ENCODE peak calls at places on chromosome 7, in nine cellular contexts. P, Q, Z, A, L, F, R, B and E are unnamed samples. For H3K4me1, the result is how much of the 10 kb centered on the place peaks cover.

GRCh38 chr7:5452470-5452899 is 28.9 kb upstream of the TNRC18 start:
- DNase-seq in R (no peak), F (no peak), Q (no peak), L (no peak), A (no peak), P (no peak), B (no peak), Z (peak), E (no peak)

GRCh38 chr7:131235489-131236317 is 92.0 kb upstream of the MKLN1 start:
- DNase-seq in R (no peak), F (peak), Q (peak), L (no peak), Z (peak), P (no peak), A (peak), B (peak), E (peak)

GRCh38 chr7:35992436-35992835 is 160.6 kb upstream of the EEPD1 start:
- DNase-seq in P (no peak), A (peak), R (no peak), Z (no peak), B (no peak), L (no peak), F (no peak), Q (no peak), E (peak)

GRCh38 chr7:99949645-99950228 is 20.3 kb upstream of the GJC3 start:
- DNase-seq in Q (no peak), P (no peak), L (no peak), A (no peak), F (no peak), Z (no peak), B (peak), R (no peak), E (no peak)

GRCh38 chr7:80563561-80564327 is 51.9 kb upstream of the GNAT3 start:
- DNase-seq in F (no peak), Z (no peak), P (no peak), L (no peak), R (no peak), A (peak), B (no peak), Q (no peak), E (peak)

GRCh38 chr7:28990200-28990960 is 32.2 kb upstream of the TRIL start:
- DNase-seq in P (peak), F (no peak), Z (no peak), R (peak), A (no peak), L (no peak), B (no peak), Q (no peak), E (peak)

GRCh38 chr7:80829527-80829926 is 89.3 kb downstream of the SEMA3C start:
- DNase-seq in L (no peak), R (no peak), Q (no peak), P (no peak), B (no peak), A (no peak), Z (no peak), F (no peak), E (no peak)

GRCh38 chr7:110600983-110601382 is 489.9 kb upstream of the LRRN3 start:
- DNase-seq in L (no peak), F (no peak), R (no peak), Q (no peak), B (no peak), P (no peak), Z (no peak), A (no peak), E (no peak)

GRCh38 chr7:38070718-38071117 is 107.3 kb upstream of the STARD3NL start:
- DNase-seq in Q (peak), R (no peak), Z (no peak), P (no peak), F (no peak), A (peak), L (no peak), B (no peak), E (no peak)

GRCh38 chr7:22635349-22635748 is 91.7 kb upstream of the IL6 start:
- DNase-seq in L (no peak), Q (no peak), P (no peak), B (peak), R (no peak), F (no peak), Z (no peak), A (no peak), E (no peak)

GRCh38 chr7:96636979-96637378 is 72.7 kb downstream of the SEM1 start:
- DNase-seq in Z (no peak), P (no peak), F (no peak), Q (no peak), B (no peak), R (no peak), A (no peak), L (no peak), E (no peak)

GRCh38 chr7:148609045-148609725 is 18.6 kb downstream of the C7orf33 start:
- DNase-seq in B (no peak), A (peak), P (no peak), R (no peak), Z (no peak), L (no peak), Q (no peak), F (no peak), E (no peak)

GRCh38 chr7:147014596-147014995 is 898.0 kb downstream of the CNTNAP2 start:
- DNase-seq in Z (no peak), F (no peak), Q (no peak), A (no peak), P (no peak), R (no peak), B (no peak), L (no peak), E (no peak)

GRCh38 chr7:44867073-44867990 is 18.0 kb downstream of the PURB start:
- DNase-seq in Z (no peak), Q (peak), B (peak), F (peak), A (peak), L (no peak), P (no peak), R (no peak), E (peak)

GRCh38 chr7:105399043-105399725 is 10.5 kb upstream of the SRPK2 start:
- DNase-seq in F (peak), L (no peak), Q (no peak), R (no peak), Z (no peak), B (peak), P (no peak), A (no peak), E (no peak)

GRCh38 chr7:37385787-37386186 is 62.9 kb downstream of the ELMO1 start:
- DNase-seq in R (no peak), L (peak), P (no peak), Q (no peak), Z (no peak), B (no peak), A (no peak), F (no peak), E (no peak)

GRCh38 chr7:140176271-140176701 is 497 bp downstream of the KDM7A start:
- DNase-seq in Z (peak), F (peak), L (peak), P (no peak), Q (no peak), B (no peak), R (peak), A (no peak), E (no peak)

GRCh38 chr7:3095046-3095445 is 51.4 kb upstream of the CARD11 start:
- DNase-seq in Z (no peak), A (peak), F (no peak), L (peak), B (no peak), Q (no peak), R (no peak), P (no peak), E (no peak)

GRCh38 chr7:134799387-134799786 is 20.0 kb downstream of the CALD1 start:
- DNase-seq in F (no peak), A (no peak), Q (no peak), B (peak), L (no peak), Z (no peak), R (no peak), P (no peak), E (no peak)

GRCh38 chr7:98185101-98185500 is 26.1 kb upstream of the BHLHA15 start:
- DNase-seq in R (no peak), Q (no peak), F (no peak), Z (no peak), L (no peak), B (no peak), A (no peak), P (no peak), E (no peak)

GRCh38 chr7:35817930-35818329 is 17.1 kb downstream of the SEPTIN7 start:
- DNase-seq in L (no peak), Z (no peak), B (no peak), R (no peak), F (no peak), Q (no peak), P (no peak), A (no peak), E (no peak)

GRCh38 chr7:23105086-23105643 is 420 bp upstream of the KLHL7 start:
- DNase-seq in A (no peak), Z (no peak), B (no peak), F (no peak), P (no peak), Q (no peak), R (no peak), L (no peak), E (no peak)

GRCh38 chr7:155839461-155839860 is 27.2 kb upstream of the SHH start:
- DNase-seq in Q (no peak), F (peak), A (no peak), Z (no peak), R (no peak), P (no peak), L (no peak), B (no peak), E (no peak)

GRCh38 chr7:128447944-128448556 is 7.6 kb upstream of the HILPDA start:
- DNase-seq in A (no peak), F (no peak), B (no peak), P (no peak), Z (no peak), L (no peak), R (no peak), Q (no peak), E (no peak)

GRCh38 chr7:144670251-144670650 is 165.6 kb downstream of the TPK1 start:
- DNase-seq in Z (no peak), F (no peak), A (peak), R (no peak), L (no peak), B (peak), Q (no peak), P (no peak), E (peak)
- TF ChIP-seq CTCF in Z (no peak), F (peak), A (peak), R (no peak), L (no peak), B (no peak), Q (peak), P (peak), E (peak)

GRCh38 chr7:271266-272107 is 18.5 kb upstream of the FOXL3 start:
- DNase-seq in Q (no peak), B (no peak), R (no peak), Z (no peak), P (no peak), A (no peak), L (peak), F (peak), E (no peak)

GRCh38 chr7:273327-273726 is 16.6 kb upstream of the FOXL3 start:
- DNase-seq in Q (no peak), R (peak), B (no peak), P (no peak), F (peak), A (no peak), L (no peak), Z (no peak), E (no peak)

GRCh38 chr7:270351-270983 is 19.5 kb upstream of the FOXL3 start:
- DNase-seq in B (no peak), A (no peak), F (peak), P (no peak), Q (no peak), R (no peak), Z (no peak), L (peak), E (no peak)

GRCh38 chr7:272631-273030 is 17.3 kb upstream of the FOXL3 start:
- DNase-seq in Z (no peak), B (no peak), F (peak), Q (no peak), R (peak), P (peak), L (no peak), A (no peak), E (no peak)

GRCh38 chr7:272108-272615 is 17.8 kb upstream of the FOXL3 start:
- DNase-seq in L (no peak), F (peak), B (no peak), P (peak), R (peak), Z (no peak), Q (no peak), A (no peak), E (no peak)
- H3K27ac ChIP-seq in L (no peak), F (no peak), B (no peak), P (no peak), R (no peak), Z (no peak), Q (no peak), A (no peak), E (no peak)

DNA sequence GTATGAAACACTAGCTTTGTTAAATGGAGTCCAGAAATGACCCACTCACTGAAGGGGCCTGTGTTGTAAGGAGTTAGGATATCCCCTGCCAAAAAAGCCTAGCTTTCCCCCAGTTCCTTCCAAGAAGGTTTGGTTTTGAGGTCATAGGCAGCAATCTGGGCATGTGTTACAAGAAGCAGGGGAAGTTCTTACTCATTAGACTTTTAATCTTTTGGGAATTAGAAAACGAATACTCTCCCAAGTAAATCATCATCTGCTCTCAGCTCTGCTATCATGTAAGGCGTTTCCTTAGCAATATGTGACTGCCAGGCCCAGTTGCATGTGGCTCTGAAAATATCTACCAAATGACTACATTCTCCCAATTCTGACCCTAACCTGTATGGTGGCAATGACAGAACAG is 3.7 kb downstream of the NOD1 start:
- DNase-seq in B (peak), L (no peak), R (no peak), Q (no peak), F (no peak), A (no peak), Z (no peak), P (no peak), E (no peak)
- H3K4me1 ChIP-seq in B (half or more), L (half or more), R (under half), Q (half or more), F (half or more), A (under half), Z (half or more), P (half or more), E (under half)

DNA sequence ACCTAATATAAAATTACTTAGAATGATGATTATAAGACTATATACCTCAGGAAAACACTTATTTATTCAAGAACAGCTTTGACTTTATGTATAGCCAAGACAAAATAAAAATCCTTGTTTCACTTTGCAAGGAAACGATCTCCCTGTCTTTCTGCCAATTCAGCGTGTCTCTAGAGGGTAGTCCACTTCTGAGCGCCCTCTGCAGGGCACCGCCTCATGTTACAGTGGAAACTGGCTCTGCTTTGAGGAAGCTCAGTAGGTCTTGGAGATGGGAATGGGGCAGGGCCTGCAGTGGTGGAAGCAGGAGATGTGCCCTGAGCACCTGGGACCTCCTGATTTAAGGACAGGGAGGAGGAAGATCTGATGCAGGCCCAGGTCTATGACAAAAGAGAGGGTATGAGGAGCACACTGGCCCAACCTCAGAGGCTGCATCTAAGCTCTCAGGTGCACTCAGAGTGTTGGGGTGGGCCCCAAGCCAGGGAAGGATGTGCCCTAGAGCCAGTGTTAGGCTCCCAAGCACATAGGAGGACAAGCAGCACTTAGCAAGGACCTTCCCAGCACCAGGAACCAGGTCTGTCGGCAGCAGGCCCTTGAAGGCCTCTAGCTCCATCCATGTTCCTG is 481.0 kb downstream of the TNS3 start:
- DNase-seq in Q (peak), P (peak), L (peak), R (no peak), B (peak), F (peak), A (peak), Z (peak), E (no peak)
- TF ChIP-seq CTCF in Q (peak), P (peak), L (peak), R (no peak), B (peak), F (peak), A (peak), Z (no peak), E (peak)

GRCh38 chr7:27108390-27109127 is 6.1 kb upstream of the HOXA2 start:
- DNase-seq in F (peak), Q (no peak), B (peak), L (peak), A (no peak), Z (no peak), P (no peak), R (peak), E (no peak)
- H3K27ac ChIP-seq in F (no peak), Q (no peak), B (peak), L (peak), A (peak), Z (peak), P (peak), R (peak), E (no peak)

DNA sequence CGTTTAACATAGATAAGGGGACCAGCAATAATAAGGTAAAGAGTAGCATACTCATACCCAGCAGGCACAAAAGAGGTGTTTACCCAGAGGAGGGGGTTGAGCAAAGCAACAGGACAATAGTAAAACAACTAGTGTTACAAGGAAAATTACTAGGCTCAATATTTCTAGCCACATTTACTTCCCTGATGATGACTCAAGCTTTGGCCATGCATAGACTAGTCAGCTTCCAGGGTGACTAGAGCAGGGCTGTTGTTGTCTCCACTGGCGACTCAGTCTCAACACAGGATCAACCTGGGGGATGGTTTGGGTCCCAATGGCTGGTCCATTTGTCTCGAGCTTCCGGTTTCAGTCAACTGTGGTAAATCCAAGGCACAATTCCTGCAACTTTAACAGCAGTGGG is 217.7 kb upstream of the KCND2 start:
- DNase-seq in A (peak), B (no peak), L (no peak), F (no peak), Q (no peak), P (no peak), R (no peak), Z (no peak), E (peak)
- H3K4me1 ChIP-seq in A (under half), B (under half), L (under half), F (under half), Q (under half), P (under half), R (under half), Z (under half), E (under half)

DNA sequence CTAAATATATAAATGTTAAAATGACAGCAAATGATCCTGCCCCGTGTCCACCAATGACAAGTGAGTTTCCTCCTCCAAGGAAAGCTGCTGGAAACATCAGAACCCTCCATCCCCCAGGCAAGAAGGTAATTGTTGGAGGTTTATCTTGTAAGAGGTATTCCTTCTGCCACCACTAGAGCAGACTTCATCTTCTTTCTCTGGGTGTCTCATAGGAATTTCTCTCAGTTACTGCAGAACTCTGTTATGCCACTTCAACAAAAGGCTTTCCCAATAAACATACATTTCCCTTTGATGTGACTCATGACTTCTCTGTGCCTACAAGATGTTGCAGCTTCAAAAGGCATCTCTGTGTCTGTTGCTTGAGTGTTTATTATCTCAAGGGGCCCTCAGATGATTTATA is 279.1 kb downstream of the BMPER start:
- DNase-seq in A (no peak), F (no peak), Q (peak), Z (no peak), L (no peak), B (no peak), P (no peak), R (no peak), E (peak)
- TF ChIP-seq CTCF in A (no peak), F (no peak), Q (no peak), Z (no peak), L (no peak), B (no peak), P (no peak), R (no peak), E (peak)